ENCODE peak calls at places on chromosomes 2 and 18, in ten cellular contexts. D, N, Y, I, W, X, O, Q, K and V are unnamed samples.

GRCh38 chr18:9218052-9218451 is 81.5 kb downstream of the ANKRD12 start:
- DNase-seq in D (no peak), N (no peak), Y (no peak), I (no peak), W (no peak), X (no peak), O (peak), Q (no peak), K (no peak), V (peak)

GRCh38 chr2:77652499-77652898 is 130.3 kb upstream of the LRRTM4 start:
- DNase-seq in D (no peak), N (no peak), Y (no peak), I (no peak), W (no peak), X (no peak), O (no peak), Q (no peak), K (no peak), V (no peak)

GRCh38 chr2:147348886-147349285 is 495.9 kb upstream of the ACVR2A start:
- DNase-seq in D (no peak), N (no peak), Y (no peak), I (no peak), W (no peak), X (no peak), O (no peak), Q (no peak), K (no peak), V (no peak)

GRCh38 chr2:6069354-6069753 is 377.2 kb downstream of the SOX11 start:
- DNase-seq in D (no peak), N (no peak), Y (no peak), I (no peak), W (no peak), X (no peak), O (peak), Q (peak), K (no peak), V (no peak)

GRCh38 chr2:25418944-25419677 is 77.4 kb upstream of the DNMT3A start:
- DNase-seq in D (no peak), N (no peak), Y (no peak), I (no peak), W (no peak), X (no peak), O (no peak), Q (no peak), K (no peak), V (peak)

GRCh38 chr2:190340369-190340768 is 3.0 kb upstream of the INPP1 start:
- DNase-seq in D (no peak), N (peak), Y (no peak), I (no peak), W (peak), X (no peak), O (no peak), Q (peak), K (peak), V (peak)

GRCh38 chr18:3604626-3605408 is 154.8 kb downstream of the TGIF1 start:
- DNase-seq in D (peak), N (no peak), Y (no peak), I (peak), W (peak), X (no peak), O (peak), Q (no peak), K (peak), V (peak)

GRCh38 chr2:41829011-41829500 is 218.8 kb upstream of the PKDCC start:
- DNase-seq in D (no peak), N (no peak), Y (no peak), I (no peak), W (peak), X (no peak), O (no peak), Q (no peak), K (peak), V (no peak)

GRCh38 chr2:58984731-58985130 is 743.6 kb upstream of the FANCL start:
- DNase-seq in D (no peak), N (no peak), Y (no peak), I (no peak), W (no peak), X (no peak), O (peak), Q (no peak), K (peak), V (no peak)